ENCODE peak calls at places on chromosomes 4 and X, in six cellular contexts. One of them, this sample, is unnamed.

GRCh38 chr4:181966084-181966483 is 277.1 kb upstream of the TENM3 start:
- DNase-seq in fibroblast of pulmonary artery: no peak
- DNase-seq in bronchial epithelial cell: no peak
- DNase-seq in H9: no peak
- DNase-seq in ascending aorta: no peak
- DNase-seq in RWPE1: no peak
- DNase-seq in this sample: peak

GRCh38 chr4:152166567-152166966 is 369.3 kb downstream of the FBXW7 start:
- DNase-seq in bronchial epithelial cell: peak
- DNase-seq in RWPE1: no peak
- DNase-seq in ascending aorta: no peak
- DNase-seq in H9: no peak
- DNase-seq in fibroblast of pulmonary artery: peak
- DNase-seq in this sample: peak

GRCh38 chr4:123545569-123546122 is 149.1 kb downstream of the SPRY1 start:
- DNase-seq in bronchial epithelial cell: no peak
- DNase-seq in fibroblast of pulmonary artery: no peak
- DNase-seq in H9: no peak
- DNase-seq in ascending aorta: no peak
- DNase-seq in RWPE1: no peak
- DNase-seq in this sample: no peak

GRCh38 chr4:118338981-118339765 is 13.6 kb downstream of the PRSS12 start:
- DNase-seq in H9: no peak
- DNase-seq in fibroblast of pulmonary artery: peak
- DNase-seq in bronchial epithelial cell: peak
- DNase-seq in RWPE1: no peak
- DNase-seq in ascending aorta: no peak
- DNase-seq in this sample: peak

GRCh38 chrX:54442790-54443189 is 2.6 kb downstream of the TSR2 start:
- DNase-seq in fibroblast of pulmonary artery: no peak
- DNase-seq in bronchial epithelial cell: no peak
- DNase-seq in ascending aorta: no peak
- DNase-seq in H9: no peak
- DNase-seq in RWPE1: no peak
- DNase-seq in this sample: no peak

GRCh38 chr4:1208970-1209704 is 36.8 kb upstream of the SPON2 start:
- DNase-seq in fibroblast of pulmonary artery: peak
- DNase-seq in H9: no peak
- DNase-seq in RWPE1: no peak
- DNase-seq in ascending aorta: no peak
- DNase-seq in bronchial epithelial cell: no peak
- DNase-seq in this sample: no peak

GRCh38 chr4:64824591-64824990 is 415.3 kb upstream of the TECRL start:
- DNase-seq in RWPE1: no peak
- DNase-seq in ascending aorta: no peak
- DNase-seq in bronchial epithelial cell: no peak
- DNase-seq in fibroblast of pulmonary artery: no peak
- DNase-seq in H9: no peak
- DNase-seq in this sample: no peak

GRCh38 chr4:105878668-105879067 is 16.6 kb upstream of the NPNT start:
- DNase-seq in RWPE1: no peak
- DNase-seq in ascending aorta: no peak
- DNase-seq in bronchial epithelial cell: no peak
- DNase-seq in H9: no peak
- DNase-seq in fibroblast of pulmonary artery: no peak
- DNase-seq in this sample: no peak

GRCh38 chrX:97389761-97390192 is 506.1 kb downstream of the RPA4 start:
- DNase-seq in H9: no peak
- DNase-seq in fibroblast of pulmonary artery: peak
- DNase-seq in RWPE1: peak
- DNase-seq in bronchial epithelial cell: peak
- DNase-seq in ascending aorta: no peak
- DNase-seq in this sample: peak

GRCh38 chr4:171588146-171588545 is 225.1 kb upstream of the GALNTL6 start:
- DNase-seq in RWPE1: no peak
- DNase-seq in fibroblast of pulmonary artery: no peak
- DNase-seq in H9: no peak
- DNase-seq in ascending aorta: no peak
- DNase-seq in bronchial epithelial cell: no peak
- DNase-seq in this sample: no peak

GRCh38 chr4:130028552-130028951 is 932.6 kb downstream of the C4orf33 start:
- DNase-seq in bronchial epithelial cell: no peak
- DNase-seq in fibroblast of pulmonary artery: no peak
- DNase-seq in H9: no peak
- DNase-seq in RWPE1: no peak
- DNase-seq in ascending aorta: no peak
- DNase-seq in this sample: no peak

GRCh38 chrX:72367524-72367923 is 61.8 kb upstream of the CITED1 start:
- DNase-seq in fibroblast of pulmonary artery: no peak
- DNase-seq in H9: no peak
- DNase-seq in ascending aorta: no peak
- DNase-seq in bronchial epithelial cell: no peak
- DNase-seq in RWPE1: no peak
- DNase-seq in this sample: no peak

GRCh38 chr4:136121431-136121830 is 1410.9 kb downstream of the PCDH18 start:
- DNase-seq in fibroblast of pulmonary artery: no peak
- DNase-seq in RWPE1: peak
- DNase-seq in H9: no peak
- DNase-seq in bronchial epithelial cell: peak
- DNase-seq in ascending aorta: no peak
- DNase-seq in this sample: no peak

GRCh38 chrX:132737743-132738142 is 220.7 kb downstream of the HS6ST2 start:
- DNase-seq in fibroblast of pulmonary artery: no peak
- DNase-seq in ascending aorta: no peak
- DNase-seq in bronchial epithelial cell: peak
- DNase-seq in RWPE1: peak
- DNase-seq in H9: no peak
- DNase-seq in this sample: no peak

GRCh38 chrX:69307029-69307428 is 141.8 kb upstream of the PJA1 start:
- DNase-seq in H9: no peak
- DNase-seq in RWPE1: no peak
- DNase-seq in bronchial epithelial cell: no peak
- DNase-seq in fibroblast of pulmonary artery: no peak
- DNase-seq in ascending aorta: no peak
- DNase-seq in this sample: no peak

GRCh38 chr4:86497131-86497530 is 97.0 kb upstream of the PTPN13 start:
- DNase-seq in RWPE1: peak
- DNase-seq in H9: no peak
- DNase-seq in ascending aorta: no peak
- DNase-seq in fibroblast of pulmonary artery: peak
- DNase-seq in bronchial epithelial cell: peak
- DNase-seq in this sample: no peak

GRCh38 chr4:86356831-86357230 is 3.0 kb downstream of the MAPK10 start:
- DNase-seq in bronchial epithelial cell: no peak
- DNase-seq in ascending aorta: no peak
- DNase-seq in RWPE1: no peak
- DNase-seq in fibroblast of pulmonary artery: no peak
- DNase-seq in H9: no peak
- DNase-seq in this sample: no peak

GRCh38 chr4:185925910-185926360 is 113.9 kb upstream of the SORBS2 start:
- DNase-seq in RWPE1: no peak
- DNase-seq in H9: peak
- DNase-seq in ascending aorta: no peak
- DNase-seq in fibroblast of pulmonary artery: no peak
- DNase-seq in bronchial epithelial cell: no peak
- DNase-seq in this sample: no peak

GRCh38 chr4:77021614-77022089 is 54.1 kb downstream of the CCNI start:
- DNase-seq in fibroblast of pulmonary artery: peak
- DNase-seq in ascending aorta: no peak
- DNase-seq in bronchial epithelial cell: no peak
- DNase-seq in H9: no peak
- DNase-seq in RWPE1: no peak
- DNase-seq in this sample: peak
- TF ChIP-seq CTCF in fibroblast of pulmonary artery: no peak
- TF ChIP-seq CTCF in ascending aorta: no peak
- TF ChIP-seq CTCF in bronchial epithelial cell: no peak
- TF ChIP-seq CTCF in H9: no peak
- TF ChIP-seq CTCF in RWPE1: no peak
- TF ChIP-seq CTCF in this sample: no peak

GRCh38 chrX:8366491-8366890 is 98.1 kb upstream of the VCX3B start:
- DNase-seq in RWPE1: no peak
- DNase-seq in fibroblast of pulmonary artery: no peak
- DNase-seq in ascending aorta: no peak
- DNase-seq in H9: no peak
- DNase-seq in bronchial epithelial cell: no peak
- DNase-seq in this sample: no peak

GRCh38 chrX:8364369-8365141 is 100.1 kb upstream of the VCX3B start:
- DNase-seq in fibroblast of pulmonary artery: peak
- DNase-seq in ascending aorta: no peak
- DNase-seq in RWPE1: peak
- DNase-seq in bronchial epithelial cell: peak
- DNase-seq in H9: peak
- DNase-seq in this sample: no peak
- TF ChIP-seq CTCF in fibroblast of pulmonary artery: peak
- TF ChIP-seq CTCF in ascending aorta: no peak
- TF ChIP-seq CTCF in RWPE1: no peak
- TF ChIP-seq CTCF in bronchial epithelial cell: peak
- TF ChIP-seq CTCF in H9: peak
- TF ChIP-seq CTCF in this sample: peak

DNA sequence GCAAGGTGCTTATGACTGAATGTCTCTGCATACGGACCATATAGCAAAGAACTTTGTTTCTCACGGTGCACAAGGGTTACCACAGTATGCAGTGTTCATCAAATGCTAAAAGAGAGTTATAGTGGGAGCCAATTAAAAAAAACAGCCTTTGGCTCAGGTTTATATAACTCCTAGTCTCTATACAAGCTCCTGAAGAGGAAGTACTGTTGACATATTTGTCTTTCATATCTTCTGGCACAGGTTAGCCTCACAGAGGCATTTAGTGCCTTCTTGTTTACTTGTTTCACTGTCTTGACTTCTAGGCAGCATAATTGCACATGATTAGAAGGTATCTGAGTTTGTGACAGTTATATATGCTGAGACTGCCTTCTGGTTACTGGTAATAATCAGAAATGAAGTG is 158.8 kb upstream of the FAM47C start:
- DNase-seq in ascending aorta: no peak
- DNase-seq in fibroblast of pulmonary artery: no peak
- DNase-seq in bronchial epithelial cell: no peak
- DNase-seq in RWPE1: no peak
- DNase-seq in H9: no peak
- DNase-seq in this sample: no peak
- TF ChIP-seq CTCF in ascending aorta: no peak
- TF ChIP-seq CTCF in fibroblast of pulmonary artery: no peak
- TF ChIP-seq CTCF in bronchial epithelial cell: no peak
- TF ChIP-seq CTCF in RWPE1: no peak
- TF ChIP-seq CTCF in H9: no peak
- TF ChIP-seq CTCF in this sample: no peak

DNA sequence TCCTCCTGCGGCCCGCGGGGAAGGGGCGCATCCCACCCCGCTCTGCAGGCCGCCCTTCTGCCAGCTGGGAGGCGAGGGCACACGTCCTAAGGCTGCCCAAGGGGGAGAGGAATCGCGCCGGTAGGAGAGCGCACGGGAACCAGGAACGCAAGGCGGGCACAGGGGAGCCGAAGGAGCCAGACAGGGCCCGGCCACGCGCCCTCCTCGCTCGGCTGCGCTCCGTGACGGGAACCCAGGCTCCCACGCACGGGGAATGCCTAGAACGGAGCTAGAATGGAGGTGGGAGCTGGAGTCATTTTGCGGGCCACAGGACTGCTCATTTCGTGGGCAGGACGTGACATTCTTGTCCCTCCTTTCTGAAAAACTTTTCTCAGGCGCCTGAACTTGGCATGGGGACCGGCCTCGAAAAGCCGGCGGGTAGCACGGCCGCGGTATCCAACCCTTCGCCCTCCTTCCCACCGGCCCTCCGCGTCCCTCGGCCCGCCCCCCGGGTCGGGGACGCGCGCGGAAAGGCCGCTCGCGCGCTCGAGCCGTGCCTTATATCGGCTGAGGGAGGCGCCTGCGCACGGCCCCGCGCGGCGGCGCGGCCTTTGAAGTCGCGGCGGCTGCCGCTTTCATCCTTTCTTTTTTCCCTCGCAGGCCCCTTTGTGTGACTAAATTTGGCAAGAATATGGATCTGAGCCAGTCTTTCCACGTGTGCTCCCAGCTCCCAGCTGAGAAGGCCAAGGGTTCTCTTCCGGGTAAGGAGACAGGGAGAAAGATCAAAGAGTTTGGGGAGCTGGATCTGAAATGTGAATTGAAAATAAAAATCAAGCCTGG is 4.3 kb upstream of the LEF1 start:
- DNase-seq in fibroblast of pulmonary artery: peak
- DNase-seq in H9: peak
- DNase-seq in bronchial epithelial cell: no peak
- DNase-seq in ascending aorta: no peak
- DNase-seq in RWPE1: no peak
- DNase-seq in this sample: no peak
- TF ChIP-seq CTCF in fibroblast of pulmonary artery: no peak
- TF ChIP-seq CTCF in H9: no peak
- TF ChIP-seq CTCF in bronchial epithelial cell: no peak
- TF ChIP-seq CTCF in ascending aorta: no peak
- TF ChIP-seq CTCF in RWPE1: no peak
- TF ChIP-seq CTCF in this sample: peak

This sample was measured in brain microvascular endothelial cell.